ENCODE peak calls at places on chromosomes 6 and 20, in eight cellular contexts. One of them, this sample, is unnamed.

GRCh38 chr6:97757575-97757974 is 474.6 kb upstream of the MMS22L start:
- DNase-seq in CD8-positive, alpha-beta T cell: no peak
- DNase-seq in GM10248: no peak
- DNase-seq in progenitor cell of endocrine pancreas: no peak
- DNase-seq in H9: no peak
- DNase-seq in AG04449: no peak
- DNase-seq in OCI-LY7: no peak
- DNase-seq in HL-60: no peak
- DNase-seq in this sample: no peak

GRCh38 chr20:62606551-62607201 is 35.6 kb upstream of the SLCO4A1 start:
- DNase-seq in CD8-positive, alpha-beta T cell: no peak
- DNase-seq in OCI-LY7: peak; percentile 91
- DNase-seq in H9: no peak
- DNase-seq in HL-60: no peak
- DNase-seq in AG04449: no peak
- DNase-seq in GM10248: no peak
- DNase-seq in progenitor cell of endocrine pancreas: no peak
- DNase-seq in this sample: no peak

GRCh38 chr20:4820833-4821518 is 99.3 kb downstream of the PRND start:
- DNase-seq in HL-60: no peak
- DNase-seq in GM10248: no peak
- DNase-seq in H9: no peak
- DNase-seq in OCI-LY7: no peak
- DNase-seq in CD8-positive, alpha-beta T cell: no peak
- DNase-seq in progenitor cell of endocrine pancreas: no peak
- DNase-seq in AG04449: peak; percentile 28
- DNase-seq in this sample: peak; percentile 57

GRCh38 chr6:52672422-52673025 is 1.6 kb downstream of the TMEM14A start:
- DNase-seq in GM10248: no peak
- DNase-seq in H9: no peak
- DNase-seq in OCI-LY7: no peak
- DNase-seq in CD8-positive, alpha-beta T cell: no peak
- DNase-seq in HL-60: no peak
- DNase-seq in progenitor cell of endocrine pancreas: no peak
- DNase-seq in AG04449: no peak
- DNase-seq in this sample: no peak

GRCh38 chr20:62765432-62766070 is 30.7 kb upstream of the MRGBP start:
- DNase-seq in OCI-LY7: no peak
- DNase-seq in GM10248: no peak
- DNase-seq in AG04449: no peak
- DNase-seq in HL-60: no peak
- DNase-seq in progenitor cell of endocrine pancreas: no peak
- DNase-seq in CD8-positive, alpha-beta T cell: no peak
- DNase-seq in H9: no peak
- DNase-seq in this sample: no peak

GRCh38 chr20:62933966-62934365 is 4.0 kb upstream of the GID8 start:
- DNase-seq in CD8-positive, alpha-beta T cell: no peak
- DNase-seq in H9: no peak
- DNase-seq in HL-60: no peak
- DNase-seq in GM10248: no peak
- DNase-seq in AG04449: no peak
- DNase-seq in OCI-LY7: no peak
- DNase-seq in progenitor cell of endocrine pancreas: no peak
- DNase-seq in this sample: no peak

GRCh38 chr20:57795347-57795697 is 85.5 kb upstream of the PMEPA1 start:
- DNase-seq in H9: no peak
- DNase-seq in GM10248: no peak
- DNase-seq in OCI-LY7: no peak
- DNase-seq in AG04449: no peak
- DNase-seq in progenitor cell of endocrine pancreas: no peak
- DNase-seq in HL-60: no peak
- DNase-seq in CD8-positive, alpha-beta T cell: no peak
- DNase-seq in this sample: no peak

GRCh38 chr6:106569444-106569843 is 59.9 kb downstream of the RTN4IP1 start:
- DNase-seq in OCI-LY7: no peak
- DNase-seq in AG04449: no peak
- DNase-seq in HL-60: no peak
- DNase-seq in progenitor cell of endocrine pancreas: no peak
- DNase-seq in GM10248: no peak
- DNase-seq in H9: no peak
- DNase-seq in CD8-positive, alpha-beta T cell: no peak
- DNase-seq in this sample: no peak

GRCh38 chr6:121963826-121964225 is 435.6 kb upstream of the HSF2 start:
- DNase-seq in HL-60: no peak
- DNase-seq in GM10248: no peak
- DNase-seq in OCI-LY7: no peak
- DNase-seq in H9: no peak
- DNase-seq in progenitor cell of endocrine pancreas: no peak
- DNase-seq in AG04449: no peak
- DNase-seq in CD8-positive, alpha-beta T cell: no peak
- DNase-seq in this sample: no peak

GRCh38 chr20:924639-925038 is 8.5 kb upstream of the ANGPT4 start:
- DNase-seq in AG04449: no peak
- DNase-seq in HL-60: peak; percentile 29
- DNase-seq in H9: no peak
- DNase-seq in progenitor cell of endocrine pancreas: no peak
- DNase-seq in OCI-LY7: no peak
- DNase-seq in GM10248: no peak
- DNase-seq in CD8-positive, alpha-beta T cell: no peak
- DNase-seq in this sample: no peak

GRCh38 chr6:30820196-30820595 is 64.1 kb upstream of the DDR1 start:
- DNase-seq in HL-60: no peak
- DNase-seq in progenitor cell of endocrine pancreas: no peak
- DNase-seq in GM10248: no peak
- DNase-seq in CD8-positive, alpha-beta T cell: no peak
- DNase-seq in AG04449: no peak
- DNase-seq in OCI-LY7: no peak
- DNase-seq in H9: no peak
- DNase-seq in this sample: peak; percentile 61

GRCh38 chr6:5453531-5453930 is 192.2 kb downstream of the FARS2 start:
- DNase-seq in progenitor cell of endocrine pancreas: no peak
- DNase-seq in H9: no peak
- DNase-seq in GM10248: no peak
- DNase-seq in HL-60: no peak
- DNase-seq in AG04449: no peak
- DNase-seq in CD8-positive, alpha-beta T cell: no peak
- DNase-seq in OCI-LY7: no peak
- DNase-seq in this sample: no peak

GRCh38 chr6:135008072-135008940 is 46.3 kb downstream of the HBS1L start:
- DNase-seq in progenitor cell of endocrine pancreas: no peak
- DNase-seq in OCI-LY7: no peak
- DNase-seq in AG04449: no peak
- DNase-seq in GM10248: peak; percentile 35
- DNase-seq in CD8-positive, alpha-beta T cell: no peak
- DNase-seq in HL-60: no peak
- DNase-seq in H9: no peak
- DNase-seq in this sample: no peak

GRCh38 chr20:62786100-62786499 is 10.2 kb upstream of the MRGBP start:
- DNase-seq in H9: no peak
- DNase-seq in OCI-LY7: no peak
- DNase-seq in CD8-positive, alpha-beta T cell: no peak
- DNase-seq in GM10248: no peak
- DNase-seq in HL-60: no peak
- DNase-seq in AG04449: no peak
- DNase-seq in progenitor cell of endocrine pancreas: no peak
- DNase-seq in this sample: no peak

GRCh38 chr20:61929971-61930666 is 135.6 kb downstream of the TAF4 start:
- DNase-seq in AG04449: no peak
- DNase-seq in progenitor cell of endocrine pancreas: no peak
- DNase-seq in H9: no peak
- DNase-seq in CD8-positive, alpha-beta T cell: no peak
- DNase-seq in OCI-LY7: no peak
- DNase-seq in GM10248: no peak
- DNase-seq in HL-60: no peak
- DNase-seq in this sample: no peak

GRCh38 chr20:49599746-49600113 is 31.8 kb upstream of the PTGIS start:
- DNase-seq in AG04449: no peak
- DNase-seq in HL-60: no peak
- DNase-seq in H9: no peak
- DNase-seq in progenitor cell of endocrine pancreas: no peak
- DNase-seq in OCI-LY7: no peak
- DNase-seq in CD8-positive, alpha-beta T cell: no peak
- DNase-seq in GM10248: no peak
- DNase-seq in this sample: no peak

GRCh38 chr20:49607568-49607967 is 39.6 kb upstream of the PTGIS start:
- DNase-seq in progenitor cell of endocrine pancreas: no peak
- DNase-seq in GM10248: no peak
- DNase-seq in OCI-LY7: no peak
- DNase-seq in H9: no peak
- DNase-seq in HL-60: no peak
- DNase-seq in CD8-positive, alpha-beta T cell: no peak
- DNase-seq in AG04449: no peak
- DNase-seq in this sample: no peak

GRCh38 chr20:49601153-49601924 is 33.4 kb upstream of the PTGIS start:
- DNase-seq in HL-60: no peak
- DNase-seq in OCI-LY7: no peak
- DNase-seq in CD8-positive, alpha-beta T cell: no peak
- DNase-seq in AG04449: no peak
- DNase-seq in GM10248: no peak
- DNase-seq in H9: no peak
- DNase-seq in progenitor cell of endocrine pancreas: no peak
- DNase-seq in this sample: no peak

GRCh38 chr20:49602370-49603208 is 34.7 kb upstream of the PTGIS start:
- DNase-seq in GM10248: no peak
- DNase-seq in AG04449: no peak
- DNase-seq in CD8-positive, alpha-beta T cell: no peak
- DNase-seq in H9: no peak
- DNase-seq in HL-60: no peak
- DNase-seq in OCI-LY7: no peak
- DNase-seq in progenitor cell of endocrine pancreas: no peak
- DNase-seq in this sample: no peak

DNA sequence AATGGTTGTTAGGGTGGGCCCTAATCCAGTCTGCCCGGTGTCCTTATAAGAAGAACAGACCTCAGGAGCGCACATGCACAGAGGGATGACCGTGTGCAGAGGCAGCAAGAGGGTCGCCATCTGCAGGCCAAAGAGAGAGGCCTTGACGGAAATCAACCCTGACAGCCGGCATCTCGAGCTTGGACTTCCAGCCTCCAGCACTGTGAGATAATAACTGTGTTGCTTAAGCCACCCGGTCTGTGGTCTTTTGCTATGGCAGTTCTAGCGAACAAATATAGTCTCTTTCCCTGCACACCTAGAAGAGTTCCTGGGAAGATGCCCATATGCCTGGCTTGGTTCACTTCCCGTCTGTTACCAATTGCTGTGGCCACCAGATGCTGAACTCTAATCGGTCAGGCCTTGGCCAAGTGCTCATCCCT is 35.3 kb upstream of the PTGIS start:
- DNase-seq in GM10248: no peak
- DNase-seq in CD8-positive, alpha-beta T cell: no peak
- DNase-seq in progenitor cell of endocrine pancreas: no peak
- DNase-seq in HL-60: no peak
- DNase-seq in H9: peak; percentile 71
- DNase-seq in AG04449: no peak
- DNase-seq in OCI-LY7: peak; percentile 62
- DNase-seq in this sample: peak; percentile 90
- TF ChIP-seq CTCF in GM10248: no peak
- TF ChIP-seq CTCF in CD8-positive, alpha-beta T cell: no peak
- TF ChIP-seq CTCF in progenitor cell of endocrine pancreas: peak; percentile 50
- TF ChIP-seq CTCF in HL-60: peak; percentile 21
- TF ChIP-seq CTCF in H9: peak; percentile 66
- TF ChIP-seq CTCF in AG04449: peak; percentile 59
- TF ChIP-seq CTCF in OCI-LY7: peak; percentile 71
- TF ChIP-seq CTCF in this sample: peak; percentile 47

DNA sequence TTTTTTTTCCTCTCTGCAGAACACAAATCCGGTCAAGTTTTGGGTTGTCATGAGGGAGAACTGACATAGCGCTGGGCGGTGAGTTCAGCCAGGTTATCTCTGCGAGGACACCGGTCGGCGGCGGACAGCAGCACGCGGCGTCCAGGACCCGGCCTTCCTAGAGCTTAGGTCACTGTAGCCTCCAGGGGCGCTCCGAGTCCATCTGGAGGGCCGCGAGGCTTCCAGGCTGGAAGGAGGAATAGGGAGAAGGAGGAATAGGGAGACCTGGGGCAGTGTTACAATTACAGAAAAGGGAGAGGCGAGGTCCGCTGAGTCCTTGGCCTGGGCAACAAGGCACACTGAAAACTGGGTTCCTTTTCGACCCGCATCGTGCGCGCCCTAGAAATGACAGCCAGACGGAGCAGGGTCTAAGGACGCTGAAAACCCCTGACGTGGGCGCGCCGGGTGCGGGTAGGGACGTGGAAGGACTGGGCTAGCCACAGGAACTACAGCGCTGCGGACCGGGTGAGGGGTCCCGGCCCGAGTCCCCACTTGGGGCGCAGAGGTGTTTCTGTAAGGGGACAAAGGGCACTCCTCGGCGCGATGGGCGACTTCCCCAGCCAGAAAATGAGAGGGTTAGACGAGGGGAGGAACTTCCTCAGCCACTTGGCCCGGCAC is 536 bp upstream of the FNDC1 start:
- DNase-seq in HL-60: no peak
- DNase-seq in AG04449: no peak
- DNase-seq in OCI-LY7: no peak
- DNase-seq in GM10248: peak; percentile 21
- DNase-seq in CD8-positive, alpha-beta T cell: no peak
- DNase-seq in progenitor cell of endocrine pancreas: peak; percentile 39
- DNase-seq in H9: peak; percentile 86
- DNase-seq in this sample: no peak
- TF ChIP-seq CTCF in HL-60: no peak
- TF ChIP-seq CTCF in AG04449: peak; percentile 53
- TF ChIP-seq CTCF in OCI-LY7: no peak
- TF ChIP-seq CTCF in GM10248: no peak
- TF ChIP-seq CTCF in CD8-positive, alpha-beta T cell: no peak
- TF ChIP-seq CTCF in progenitor cell of endocrine pancreas: peak; percentile 55
- TF ChIP-seq CTCF in H9: peak; percentile 61
- TF ChIP-seq CTCF in this sample: peak; percentile 35

GRCh38 chr6:18047406-18047805 is 60.0 kb upstream of the KIF13A start:
- DNase-seq in CD8-positive, alpha-beta T cell: no peak
- DNase-seq in H9: no peak
- DNase-seq in OCI-LY7: no peak
- DNase-seq in HL-60: no peak
- DNase-seq in progenitor cell of endocrine pancreas: no peak
- DNase-seq in GM10248: no peak
- DNase-seq in AG04449: peak; percentile 10
- DNase-seq in this sample: no peak
- TF ChIP-seq CTCF in CD8-positive, alpha-beta T cell: no peak
- TF ChIP-seq CTCF in H9: no peak
- TF ChIP-seq CTCF in OCI-LY7: no peak
- TF ChIP-seq CTCF in HL-60: no peak
- TF ChIP-seq CTCF in progenitor cell of endocrine pancreas: no peak
- TF ChIP-seq CTCF in GM10248: no peak
- TF ChIP-seq CTCF in AG04449: no peak
- TF ChIP-seq CTCF in this sample: no peak

DNA sequence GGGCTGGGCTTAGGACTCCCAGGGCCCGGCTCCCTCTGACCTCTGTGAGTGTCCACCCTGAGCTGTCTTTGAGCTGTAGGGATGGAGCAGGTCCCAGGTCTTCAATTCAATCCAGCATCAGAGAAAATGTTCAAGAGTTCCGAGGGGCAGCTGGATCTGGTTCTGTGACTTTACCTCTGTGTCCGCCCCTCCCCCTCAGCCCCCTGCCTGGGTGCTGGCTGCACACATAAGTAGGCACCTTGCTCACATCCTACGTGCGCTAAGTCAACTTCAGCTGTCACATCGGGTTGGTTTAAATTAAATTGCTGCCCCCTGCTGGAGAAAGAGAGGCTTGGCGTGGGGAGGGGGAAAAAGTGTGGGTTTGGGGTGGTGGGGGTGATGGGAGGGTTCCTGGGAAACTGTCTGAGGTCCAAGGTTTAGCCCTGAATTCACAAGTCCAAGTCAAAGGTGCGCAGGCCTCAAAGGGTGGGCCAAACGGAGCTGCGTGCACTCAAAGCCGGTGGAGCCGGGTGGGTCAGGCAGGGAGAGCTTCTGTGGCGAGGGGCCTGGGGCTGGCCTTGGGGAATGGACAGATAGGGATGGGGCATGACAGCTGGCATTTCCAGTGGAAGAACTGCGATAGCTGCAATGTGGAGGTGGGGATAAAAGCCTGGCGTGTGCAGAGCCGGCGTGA is 3.0 kb downstream of the WFDC5 start:
- DNase-seq in GM10248: no peak
- DNase-seq in H9: peak; percentile 58
- DNase-seq in progenitor cell of endocrine pancreas: no peak
- DNase-seq in OCI-LY7: peak; percentile 61
- DNase-seq in AG04449: no peak
- DNase-seq in HL-60: no peak
- DNase-seq in CD8-positive, alpha-beta T cell: no peak
- DNase-seq in this sample: no peak
- TF ChIP-seq CTCF in GM10248: peak; percentile 47
- TF ChIP-seq CTCF in H9: peak; percentile 73
- TF ChIP-seq CTCF in progenitor cell of endocrine pancreas: peak; percentile 54
- TF ChIP-seq CTCF in OCI-LY7: peak; percentile 82
- TF ChIP-seq CTCF in AG04449: peak; percentile 27
- TF ChIP-seq CTCF in HL-60: peak; percentile 19
- TF ChIP-seq CTCF in CD8-positive, alpha-beta T cell: no peak
- TF ChIP-seq CTCF in this sample: peak; percentile 50

This sample was measured in AG09319.